ENCODE peak calls at places on chromosomes 13 and 19, in five cellular contexts. Z is effector memory CD4-positive, alpha-beta T cell; E is NCI-H1105; Y is GM12891; X is pons. M is an unnamed sample.
A peak's percentile ranks its signal among the peaks of the same experiment; 100 is the strongest.

GRCh38 chr19:54188224-54188871 is 1.0 kb downstream of the MBOAT7 start:
- DNase-seq in E (no peak), Y (no peak), X (peak; percentile 48), Z (peak; percentile 59), M (peak; percentile 69)

GRCh38 chr13:36965767-36966166 is 33.4 kb downstream of the ALG5 start:
- DNase-seq in X (no peak), Z (no peak), E (no peak), Y (no peak), M (no peak)

GRCh38 chr13:98944336-98944735 is 33.5 kb downstream of the DOCK9 start:
- DNase-seq in Y (no peak), Z (no peak), E (no peak), X (no peak), M (no peak)

GRCh38 chr13:101698400-101698799 is 245.9 kb downstream of the ITGBL1 start:
- DNase-seq in X (no peak), Z (no peak), E (no peak), Y (no peak), M (no peak)

GRCh38 chr13:111534646-111535461 is 214.4 kb downstream of the TEX29 start:
- DNase-seq in Y (no peak), Z (no peak), E (no peak), X (no peak), M (no peak)

GRCh38 chr13:110274687-110275086 is 32.3 kb downstream of the COL4A1 start:
- DNase-seq in E (no peak), X (no peak), Y (no peak), Z (no peak), M (no peak)

GRCh38 chr19:10552596-10553053 is 8.9 kb downstream of the ATG4D start:
- DNase-seq in Y (no peak), E (no peak), X (no peak), Z (no peak), M (no peak)

GRCh38 chr13:32977321-32977720 is 38.9 kb upstream of the KL start:
- DNase-seq in E (no peak), Y (no peak), X (no peak), Z (no peak), M (no peak)

GRCh38 chr19:48498922-48499321 is 12.7 kb downstream of the LMTK3 start:
- DNase-seq in X (no peak), Z (no peak), Y (no peak), E (no peak), M (no peak)

GRCh38 chr13:91564422-91564821 is 166.0 kb downstream of the GPC5 start:
- DNase-seq in X (no peak), E (no peak), Z (no peak), Y (no peak), M (no peak)

GRCh38 chr13:28239374-28239773 is 101.0 kb downstream of the PAN3 start:
- DNase-seq in X (peak; percentile 15), Y (no peak), E (no peak), Z (no peak), M (no peak)

GRCh38 chr13:44680746-44681355 is 104.7 kb upstream of the TSC22D1 start:
- DNase-seq in Z (no peak), E (no peak), Y (no peak), X (no peak), M (no peak)

GRCh38 chr19:11269408-11269807 is 7.1 kb upstream of the DOCK6 start:
- DNase-seq in E (no peak), X (no peak), Y (no peak), Z (no peak), M (no peak)

GRCh38 chr19:12965017-12965811 is 4.2 kb upstream of the DAND5 start:
- DNase-seq in Y (peak; percentile 84), E (peak; percentile 73), X (peak; percentile 78), Z (peak; percentile 62), M (peak; percentile 75)

GRCh38 chr13:110713981-110714797 is 689 bp downstream of the ING1 start:
- DNase-seq in X (peak; percentile 43), Y (no peak), Z (peak; percentile 72), E (peak; percentile 47), M (peak; percentile 53)

GRCh38 chr13:28273919-28274318 is 135.6 kb downstream of the PAN3 start:
- DNase-seq in X (no peak), Y (no peak), Z (no peak), E (no peak), M (no peak)